ENCODE peak calls at places on chromosomes 1 and 21, in six cellular contexts. One of them, this sample, is unnamed.

GRCh38 chr1:103517380-103518047 is 8.0 kb upstream of the RNPC3 start:
- DNase-seq in fibroblast of lung: peak
- DNase-seq in body of pancreas: no peak
- DNase-seq in left ventricle myocardium inferior: no peak
- DNase-seq in stomach: no peak
- DNase-seq in BJ: no peak
- DNase-seq in this sample: no peak

GRCh38 chr1:185244015-185244747 is 72.9 kb downstream of the IVNS1ABP start:
- DNase-seq in BJ: no peak
- DNase-seq in stomach: no peak
- DNase-seq in left ventricle myocardium inferior: no peak
- DNase-seq in body of pancreas: no peak
- DNase-seq in fibroblast of lung: peak
- DNase-seq in this sample: no peak

GRCh38 chr1:197467881-197468280 is 199.8 kb downstream of the CRB1 start:
- DNase-seq in BJ: peak
- DNase-seq in body of pancreas: no peak
- DNase-seq in stomach: no peak
- DNase-seq in left ventricle myocardium inferior: no peak
- DNase-seq in fibroblast of lung: peak
- DNase-seq in this sample: no peak

GRCh38 chr21:41555053-41555452 is 47.1 kb upstream of the TMPRSS2 start:
- DNase-seq in left ventricle myocardium inferior: no peak
- DNase-seq in fibroblast of lung: no peak
- DNase-seq in body of pancreas: no peak
- DNase-seq in BJ: no peak
- DNase-seq in stomach: no peak
- DNase-seq in this sample: no peak

GRCh38 chr1:62396871-62397270 is 40.0 kb upstream of the USP1 start:
- DNase-seq in body of pancreas: no peak
- DNase-seq in left ventricle myocardium inferior: no peak
- DNase-seq in stomach: no peak
- DNase-seq in fibroblast of lung: no peak
- DNase-seq in BJ: no peak
- DNase-seq in this sample: no peak

GRCh38 chr1:1080122-1080753 is 6.1 kb upstream of the RNF223 start:
- DNase-seq in left ventricle myocardium inferior: peak
- DNase-seq in BJ: peak
- DNase-seq in stomach: peak
- DNase-seq in body of pancreas: peak
- DNase-seq in fibroblast of lung: peak
- DNase-seq in this sample: peak

GRCh38 chr1:91078859-91079258 is 57.0 kb upstream of the ZNF644 start:
- DNase-seq in fibroblast of lung: no peak
- DNase-seq in BJ: no peak
- DNase-seq in body of pancreas: no peak
- DNase-seq in stomach: no peak
- DNase-seq in left ventricle myocardium inferior: no peak
- DNase-seq in this sample: no peak

GRCh38 chr1:53265581-53265980 is 27.3 kb upstream of the MAGOH start:
- DNase-seq in fibroblast of lung: no peak
- DNase-seq in BJ: no peak
- DNase-seq in left ventricle myocardium inferior: no peak
- DNase-seq in body of pancreas: no peak
- DNase-seq in stomach: no peak
- DNase-seq in this sample: no peak

GRCh38 chr1:37824001-37824400 is 16.0 kb upstream of the YRDC start:
- DNase-seq in body of pancreas: no peak
- DNase-seq in BJ: no peak
- DNase-seq in fibroblast of lung: no peak
- DNase-seq in left ventricle myocardium inferior: no peak
- DNase-seq in stomach: no peak
- DNase-seq in this sample: no peak

GRCh38 chr21:46115441-46116188 is 17.7 kb downstream of the COL6A2 start:
- DNase-seq in fibroblast of lung: no peak
- DNase-seq in BJ: no peak
- DNase-seq in left ventricle myocardium inferior: peak
- DNase-seq in body of pancreas: no peak
- DNase-seq in stomach: no peak
- DNase-seq in this sample: peak

GRCh38 chr1:89309828-89310227 is 37.2 kb upstream of the GBP5 start:
- DNase-seq in body of pancreas: no peak
- DNase-seq in left ventricle myocardium inferior: no peak
- DNase-seq in fibroblast of lung: no peak
- DNase-seq in BJ: no peak
- DNase-seq in stomach: no peak
- DNase-seq in this sample: no peak

GRCh38 chr1:67791686-67792475 is 41.4 kb downstream of the GNG12 start:
- DNase-seq in fibroblast of lung: peak
- DNase-seq in left ventricle myocardium inferior: no peak
- DNase-seq in body of pancreas: no peak
- DNase-seq in BJ: peak
- DNase-seq in stomach: no peak
- DNase-seq in this sample: no peak

GRCh38 chr1:68975534-68975933 is 478.7 kb upstream of the DEPDC1 start:
- DNase-seq in left ventricle myocardium inferior: no peak
- DNase-seq in stomach: no peak
- DNase-seq in BJ: no peak
- DNase-seq in body of pancreas: no peak
- DNase-seq in fibroblast of lung: peak
- DNase-seq in this sample: no peak

GRCh38 chr1:116411784-116412479 is 38.9 kb downstream of the ATP1A1 start:
- DNase-seq in stomach: no peak
- DNase-seq in body of pancreas: no peak
- DNase-seq in left ventricle myocardium inferior: no peak
- DNase-seq in fibroblast of lung: peak
- DNase-seq in BJ: no peak
- DNase-seq in this sample: no peak

GRCh38 chr1:58805716-58806571 is 22.1 kb upstream of the JUN start:
- DNase-seq in left ventricle myocardium inferior: no peak
- DNase-seq in body of pancreas: no peak
- DNase-seq in fibroblast of lung: no peak
- DNase-seq in BJ: no peak
- DNase-seq in stomach: no peak
- DNase-seq in this sample: no peak

GRCh38 chr1:19606817-19607706 is 37.0 kb upstream of the NBL1 start:
- DNase-seq in BJ: no peak
- DNase-seq in fibroblast of lung: peak
- DNase-seq in stomach: no peak
- DNase-seq in body of pancreas: no peak
- DNase-seq in left ventricle myocardium inferior: no peak
- DNase-seq in this sample: no peak

GRCh38 chr1:1537626-1538250 is 2.7 kb downstream of the TMEM240 start:
- DNase-seq in left ventricle myocardium inferior: no peak
- DNase-seq in stomach: no peak
- DNase-seq in fibroblast of lung: no peak
- DNase-seq in BJ: no peak
- DNase-seq in body of pancreas: no peak
- DNase-seq in this sample: no peak

GRCh38 chr21:45444385-45444784 is 39.4 kb downstream of the COL18A1 start:
- DNase-seq in fibroblast of lung: no peak
- DNase-seq in stomach: no peak
- DNase-seq in BJ: no peak
- DNase-seq in body of pancreas: no peak
- DNase-seq in left ventricle myocardium inferior: no peak
- DNase-seq in this sample: no peak

GRCh38 chr1:2205191-2205952 is 10.8 kb upstream of the FAAP20 start:
- DNase-seq in fibroblast of lung: peak
- DNase-seq in stomach: peak
- DNase-seq in body of pancreas: peak
- DNase-seq in left ventricle myocardium inferior: peak
- DNase-seq in BJ: no peak
- DNase-seq in this sample: peak

GRCh38 chr1:25435315-25436103 is 4.8 kb downstream of the MACO1 start:
- DNase-seq in left ventricle myocardium inferior: no peak
- DNase-seq in fibroblast of lung: no peak
- DNase-seq in body of pancreas: no peak
- DNase-seq in BJ: no peak
- DNase-seq in stomach: no peak
- DNase-seq in this sample: no peak

GRCh38 chr1:98385691-98386090 is 275.8 kb upstream of the SNX7 start:
- DNase-seq in BJ: no peak
- DNase-seq in body of pancreas: no peak
- DNase-seq in stomach: no peak
- DNase-seq in fibroblast of lung: peak
- DNase-seq in left ventricle myocardium inferior: no peak
- DNase-seq in this sample: no peak

GRCh38 chr1:30106125-30106524 is 617.3 kb downstream of the MATN1 start:
- DNase-seq in BJ: no peak
- DNase-seq in stomach: no peak
- DNase-seq in fibroblast of lung: peak
- DNase-seq in left ventricle myocardium inferior: peak
- DNase-seq in body of pancreas: no peak
- DNase-seq in this sample: no peak

GRCh38 chr1:31259746-31260145 is 20.1 kb upstream of the NKAIN1 start:
- DNase-seq in BJ: no peak
- DNase-seq in fibroblast of lung: peak
- DNase-seq in body of pancreas: no peak
- DNase-seq in left ventricle myocardium inferior: no peak
- DNase-seq in stomach: no peak
- DNase-seq in this sample: no peak

GRCh38 chr1:47371016-47371517 is 37.5 kb downstream of the CMPK1 start:
- DNase-seq in BJ: no peak
- DNase-seq in stomach: no peak
- DNase-seq in fibroblast of lung: peak
- DNase-seq in left ventricle myocardium inferior: no peak
- DNase-seq in body of pancreas: no peak
- DNase-seq in this sample: no peak

GRCh38 chr21:43727571-43728466 is 8.9 kb downstream of the PDXK start:
- DNase-seq in BJ: no peak
- DNase-seq in left ventricle myocardium inferior: peak
- DNase-seq in stomach: peak
- DNase-seq in body of pancreas: peak
- DNase-seq in fibroblast of lung: no peak
- DNase-seq in this sample: no peak
- TF ChIP-seq CTCF in BJ: no peak
- TF ChIP-seq CTCF in left ventricle myocardium inferior: peak
- TF ChIP-seq CTCF in stomach: no peak
- TF ChIP-seq CTCF in body of pancreas: no peak
- TF ChIP-seq CTCF in fibroblast of lung: no peak
- TF ChIP-seq CTCF in this sample: no peak

GRCh38 chr1:6646499-6647148 is 22.0 kb downstream of the THAP3 start:
- DNase-seq in fibroblast of lung: peak
- DNase-seq in body of pancreas: peak
- DNase-seq in stomach: peak
- DNase-seq in BJ: no peak
- DNase-seq in left ventricle myocardium inferior: no peak
- DNase-seq in this sample: no peak
- TF ChIP-seq CTCF in fibroblast of lung: peak
- TF ChIP-seq CTCF in body of pancreas: peak
- TF ChIP-seq CTCF in stomach: peak
- TF ChIP-seq CTCF in BJ: peak
- TF ChIP-seq CTCF in left ventricle myocardium inferior: peak
- TF ChIP-seq CTCF in this sample: peak

GRCh38 chr21:39036581-39036980 is 146.7 kb downstream of the PSMG1 start:
- DNase-seq in BJ: no peak
- DNase-seq in left ventricle myocardium inferior: no peak
- DNase-seq in fibroblast of lung: no peak
- DNase-seq in stomach: no peak
- DNase-seq in body of pancreas: no peak
- DNase-seq in this sample: no peak

GRCh38 chr21:39037807-39038405 is 145.3 kb downstream of the PSMG1 start:
- DNase-seq in fibroblast of lung: no peak
- DNase-seq in BJ: no peak
- DNase-seq in left ventricle myocardium inferior: no peak
- DNase-seq in stomach: no peak
- DNase-seq in body of pancreas: no peak
- DNase-seq in this sample: no peak

GRCh38 chr21:39034590-39035536 is 148.4 kb downstream of the PSMG1 start:
- DNase-seq in BJ: no peak
- DNase-seq in stomach: no peak
- DNase-seq in body of pancreas: no peak
- DNase-seq in left ventricle myocardium inferior: no peak
- DNase-seq in fibroblast of lung: no peak
- DNase-seq in this sample: no peak

GRCh38 chr21:39041815-39042214 is 141.4 kb downstream of the PSMG1 start:
- DNase-seq in stomach: no peak
- DNase-seq in fibroblast of lung: no peak
- DNase-seq in left ventricle myocardium inferior: no peak
- DNase-seq in body of pancreas: no peak
- DNase-seq in BJ: no peak
- DNase-seq in this sample: no peak

DNA sequence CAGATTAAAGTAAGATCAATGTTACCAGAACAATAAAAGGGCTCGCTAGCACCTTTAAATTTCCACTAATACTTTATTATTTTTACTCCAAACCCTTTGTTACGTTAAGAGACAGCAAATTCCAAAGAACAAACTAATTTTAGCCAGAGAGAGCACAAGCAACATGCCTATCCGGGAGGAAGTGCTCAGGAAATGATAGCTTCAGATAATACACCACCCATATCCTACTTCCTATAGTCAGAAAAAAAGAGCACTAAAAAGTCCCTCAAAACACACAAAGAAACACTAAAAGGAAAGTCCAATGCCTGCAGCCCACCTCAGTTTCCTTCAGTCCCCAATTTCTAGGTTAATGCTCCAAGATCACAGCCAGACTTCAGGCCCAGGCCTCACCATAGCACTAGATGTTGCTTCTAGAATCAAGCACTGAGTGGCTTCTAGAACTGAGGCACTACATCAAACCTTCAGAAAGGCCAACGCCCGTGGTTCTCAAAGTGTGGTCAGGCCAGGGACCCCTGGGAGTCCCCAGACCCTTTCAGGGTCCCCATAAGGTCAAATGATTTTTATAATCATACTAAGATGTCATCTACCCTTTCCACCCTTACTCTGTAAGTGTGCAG is 142.6 kb downstream of the PSMG1 start:
- DNase-seq in BJ: no peak
- DNase-seq in left ventricle myocardium inferior: no peak
- DNase-seq in body of pancreas: no peak
- DNase-seq in fibroblast of lung: no peak
- DNase-seq in stomach: no peak
- DNase-seq in this sample: no peak
- TF ChIP-seq CTCF in BJ: no peak
- TF ChIP-seq CTCF in left ventricle myocardium inferior: no peak
- TF ChIP-seq CTCF in body of pancreas: no peak
- TF ChIP-seq CTCF in fibroblast of lung: no peak
- TF ChIP-seq CTCF in stomach: no peak
- TF ChIP-seq CTCF in this sample: no peak

GRCh38 chr1:109498161-109498801 is 4.4 kb downstream of the CYB561D1 start:
- DNase-seq in BJ: no peak
- DNase-seq in body of pancreas: no peak
- DNase-seq in stomach: no peak
- DNase-seq in left ventricle myocardium inferior: no peak
- DNase-seq in fibroblast of lung: peak
- DNase-seq in this sample: no peak

GRCh38 chr1:109500886-109501285 is 7.0 kb downstream of the CYB561D1 start:
- DNase-seq in fibroblast of lung: peak
- DNase-seq in left ventricle myocardium inferior: no peak
- DNase-seq in BJ: peak
- DNase-seq in body of pancreas: no peak
- DNase-seq in stomach: no peak
- DNase-seq in this sample: no peak

GRCh38 chr1:109499081-109499480 is 5.2 kb downstream of the CYB561D1 start:
- DNase-seq in fibroblast of lung: no peak
- DNase-seq in left ventricle myocardium inferior: no peak
- DNase-seq in body of pancreas: no peak
- DNase-seq in BJ: no peak
- DNase-seq in stomach: no peak
- DNase-seq in this sample: no peak

GRCh38 chr1:109501644-109502367 is 7.7 kb downstream of the AMIGO1 start:
- DNase-seq in body of pancreas: no peak
- DNase-seq in fibroblast of lung: no peak
- DNase-seq in stomach: no peak
- DNase-seq in BJ: no peak
- DNase-seq in left ventricle myocardium inferior: no peak
- DNase-seq in this sample: no peak

GRCh38 chr1:109499661-109500536 is 6.0 kb downstream of the CYB561D1 start:
- DNase-seq in stomach: peak
- DNase-seq in BJ: peak
- DNase-seq in left ventricle myocardium inferior: no peak
- DNase-seq in body of pancreas: peak
- DNase-seq in fibroblast of lung: peak
- DNase-seq in this sample: no peak
- TF ChIP-seq CTCF in stomach: no peak
- TF ChIP-seq CTCF in BJ: peak
- TF ChIP-seq CTCF in left ventricle myocardium inferior: peak
- TF ChIP-seq CTCF in body of pancreas: no peak
- TF ChIP-seq CTCF in fibroblast of lung: peak
- TF ChIP-seq CTCF in this sample: peak